ENCODE peak calls at places on chromosome 20, in nine cellular contexts. One of them, this sample, is unnamed.

GRCh38 chr20:58998656-58999055 is 8.4 kb downstream of the CTSZ start:
- DNase-seq in mammary epithelial cell: no peak
- DNase-seq in left lung: no peak
- DNase-seq in ovary: no peak
- DNase-seq in Panc1: no peak
- DNase-seq in dorsolateral prefrontal cortex: no peak
- DNase-seq in left ventricle myocardium inferior: no peak
- DNase-seq in IMR-90: no peak
- DNase-seq in sigmoid colon: peak; percentile 41
- DNase-seq in this sample: no peak

GRCh38 chr20:58099956-58100730 is 128.3 kb downstream of the ANKRD60 start:
- DNase-seq in mammary epithelial cell: no peak
- DNase-seq in left lung: no peak
- DNase-seq in ovary: no peak
- DNase-seq in Panc1: no peak
- DNase-seq in dorsolateral prefrontal cortex: no peak
- DNase-seq in left ventricle myocardium inferior: no peak
- DNase-seq in IMR-90: no peak
- DNase-seq in sigmoid colon: no peak
- DNase-seq in this sample: no peak

GRCh38 chr20:37567331-37567665 is 39.6 kb upstream of the BLCAP start:
- DNase-seq in mammary epithelial cell: no peak
- DNase-seq in left lung: no peak
- DNase-seq in ovary: no peak
- DNase-seq in Panc1: no peak
- DNase-seq in dorsolateral prefrontal cortex: peak; percentile 5
- DNase-seq in left ventricle myocardium inferior: no peak
- DNase-seq in IMR-90: no peak
- DNase-seq in sigmoid colon: no peak
- DNase-seq in this sample: no peak

GRCh38 chr20:45308078-45308778 is at the start of gene MATN4:
- DNase-seq in mammary epithelial cell: no peak
- DNase-seq in left lung: no peak
- DNase-seq in ovary: no peak
- DNase-seq in Panc1: no peak
- DNase-seq in dorsolateral prefrontal cortex: no peak
- DNase-seq in left ventricle myocardium inferior: no peak
- DNase-seq in IMR-90: no peak
- DNase-seq in sigmoid colon: no peak
- DNase-seq in this sample: peak; percentile 30

GRCh38 chr20:53291548-53291947 is 302.1 kb downstream of the ZNF217 start:
- DNase-seq in mammary epithelial cell: no peak
- DNase-seq in left lung: no peak
- DNase-seq in ovary: no peak
- DNase-seq in Panc1: no peak
- DNase-seq in dorsolateral prefrontal cortex: no peak
- DNase-seq in left ventricle myocardium inferior: no peak
- DNase-seq in IMR-90: no peak
- DNase-seq in sigmoid colon: no peak
- DNase-seq in this sample: no peak

GRCh38 chr20:33209789-33210188 is 7.4 kb upstream of the BPIFA3 start:
- DNase-seq in mammary epithelial cell: peak; percentile 47
- DNase-seq in left lung: peak; percentile 63
- DNase-seq in ovary: peak; percentile 59
- DNase-seq in Panc1: no peak
- DNase-seq in dorsolateral prefrontal cortex: peak; percentile 52
- DNase-seq in left ventricle myocardium inferior: peak; percentile 47
- DNase-seq in IMR-90: peak; percentile 52
- DNase-seq in sigmoid colon: no peak
- DNase-seq in this sample: peak; percentile 75

GRCh38 chr20:25120920-25121319 is 39.0 kb upstream of the VSX1 start:
- DNase-seq in mammary epithelial cell: no peak
- DNase-seq in left lung: no peak
- DNase-seq in ovary: no peak
- DNase-seq in Panc1: no peak
- DNase-seq in dorsolateral prefrontal cortex: no peak
- DNase-seq in left ventricle myocardium inferior: no peak
- DNase-seq in IMR-90: no peak
- DNase-seq in sigmoid colon: no peak
- DNase-seq in this sample: no peak

GRCh38 chr20:43046946-43047345 is 142.8 kb downstream of the PTPRT start:
- DNase-seq in mammary epithelial cell: no peak
- DNase-seq in left lung: no peak
- DNase-seq in ovary: no peak
- DNase-seq in Panc1: no peak
- DNase-seq in dorsolateral prefrontal cortex: no peak
- DNase-seq in left ventricle myocardium inferior: no peak
- DNase-seq in IMR-90: no peak
- DNase-seq in sigmoid colon: no peak
- DNase-seq in this sample: no peak

GRCh38 chr20:62136283-62137091 is 6.7 kb downstream of the PSMA7 start:
- DNase-seq in mammary epithelial cell: peak; percentile 43
- DNase-seq in left lung: no peak
- DNase-seq in ovary: peak; percentile 77
- DNase-seq in Panc1: no peak
- DNase-seq in dorsolateral prefrontal cortex: peak; percentile 66
- DNase-seq in left ventricle myocardium inferior: peak; percentile 66
- DNase-seq in IMR-90: peak; percentile 68
- DNase-seq in sigmoid colon: no peak
- DNase-seq in this sample: peak; percentile 66

GRCh38 chr20:39823239-39823638 is 861.1 kb downstream of the DHX35 start:
- DNase-seq in mammary epithelial cell: peak; percentile 44
- DNase-seq in left lung: no peak
- DNase-seq in ovary: peak; percentile 33
- DNase-seq in Panc1: no peak
- DNase-seq in dorsolateral prefrontal cortex: no peak
- DNase-seq in left ventricle myocardium inferior: no peak
- DNase-seq in IMR-90: peak; percentile 58
- DNase-seq in sigmoid colon: no peak
- DNase-seq in this sample: peak; percentile 67

GRCh38 chr20:61663521-61664425 is 401.9 kb downstream of the TAF4 start:
- DNase-seq in mammary epithelial cell: no peak
- DNase-seq in left lung: no peak
- DNase-seq in ovary: no peak
- DNase-seq in Panc1: no peak
- DNase-seq in dorsolateral prefrontal cortex: no peak
- DNase-seq in left ventricle myocardium inferior: no peak
- DNase-seq in IMR-90: no peak
- DNase-seq in sigmoid colon: no peak
- DNase-seq in this sample: no peak

GRCh38 chr20:39630215-39630614 is 668.1 kb downstream of the DHX35 start:
- DNase-seq in mammary epithelial cell: no peak
- DNase-seq in left lung: no peak
- DNase-seq in ovary: no peak
- DNase-seq in Panc1: no peak
- DNase-seq in dorsolateral prefrontal cortex: no peak
- DNase-seq in left ventricle myocardium inferior: no peak
- DNase-seq in IMR-90: no peak
- DNase-seq in sigmoid colon: no peak
- DNase-seq in this sample: no peak

GRCh38 chr20:32067234-32067821 is 15.3 kb downstream of the HCK start:
- DNase-seq in mammary epithelial cell: peak; percentile 14
- DNase-seq in left lung: no peak
- DNase-seq in ovary: no peak
- DNase-seq in Panc1: no peak
- DNase-seq in dorsolateral prefrontal cortex: no peak
- DNase-seq in left ventricle myocardium inferior: no peak
- DNase-seq in IMR-90: peak; percentile 89
- DNase-seq in sigmoid colon: no peak
- DNase-seq in this sample: peak; percentile 90

GRCh38 chr20:57501461-57502330 is 23.2 kb downstream of the CTCFL start:
- DNase-seq in mammary epithelial cell: no peak
- DNase-seq in left lung: no peak
- DNase-seq in ovary: no peak
- DNase-seq in Panc1: no peak
- DNase-seq in dorsolateral prefrontal cortex: no peak
- DNase-seq in left ventricle myocardium inferior: no peak
- DNase-seq in IMR-90: no peak
- DNase-seq in sigmoid colon: no peak
- DNase-seq in this sample: no peak

GRCh38 chr20:37946946-37947345 is 44.0 kb downstream of the VSTM2L start:
- DNase-seq in mammary epithelial cell: no peak
- DNase-seq in left lung: no peak
- DNase-seq in ovary: no peak
- DNase-seq in Panc1: no peak
- DNase-seq in dorsolateral prefrontal cortex: no peak
- DNase-seq in left ventricle myocardium inferior: no peak
- DNase-seq in IMR-90: no peak
- DNase-seq in sigmoid colon: no peak
- DNase-seq in this sample: no peak

DNA sequence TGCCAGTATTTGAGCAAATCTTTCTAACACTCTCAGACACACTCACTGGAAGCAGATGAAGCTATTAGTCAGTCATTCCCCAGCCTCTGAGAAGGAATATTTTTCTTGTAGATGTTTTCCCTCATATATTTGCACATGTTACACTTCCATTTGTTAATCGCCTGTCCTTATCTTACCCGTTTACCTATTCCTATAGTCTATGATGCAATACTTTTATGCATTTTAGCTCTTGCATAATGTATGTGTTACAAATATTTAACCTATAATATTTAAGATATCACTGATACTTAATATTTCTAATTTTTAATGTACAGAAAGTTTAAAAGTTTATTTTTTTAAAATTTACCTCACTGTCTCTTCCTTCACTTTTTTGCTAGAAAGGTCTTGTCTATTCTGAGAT is 71.9 kb downstream of the PCSK2 start:
- DNase-seq in mammary epithelial cell: no peak
- DNase-seq in left lung: no peak
- DNase-seq in ovary: no peak
- DNase-seq in Panc1: no peak
- DNase-seq in dorsolateral prefrontal cortex: no peak
- DNase-seq in left ventricle myocardium inferior: no peak
- DNase-seq in IMR-90: no peak
- DNase-seq in sigmoid colon: no peak
- DNase-seq in this sample: no peak
- H3K4me3 ChIP-seq in mammary epithelial cell: no peak overlapping the region
- H3K4me3 ChIP-seq in left lung: no peak overlapping the region
- H3K4me3 ChIP-seq in ovary: no peak overlapping the region
- H3K4me3 ChIP-seq in Panc1: no peak overlapping the region
- H3K4me3 ChIP-seq in dorsolateral prefrontal cortex: no peak overlapping the region
- H3K4me3 ChIP-seq in left ventricle myocardium inferior: no peak overlapping the region
- H3K4me3 ChIP-seq in IMR-90: no peak overlapping the region
- H3K4me3 ChIP-seq in sigmoid colon: no peak overlapping the region
- H3K4me3 ChIP-seq in this sample: no peak overlapping the region

GRCh38 chr20:18272451-18272850 is 15.9 kb upstream of the ZNF133 start:
- DNase-seq in mammary epithelial cell: no peak
- DNase-seq in left lung: no peak
- DNase-seq in ovary: no peak
- DNase-seq in Panc1: no peak
- DNase-seq in dorsolateral prefrontal cortex: no peak
- DNase-seq in left ventricle myocardium inferior: peak; percentile 41
- DNase-seq in IMR-90: no peak
- DNase-seq in sigmoid colon: no peak
- DNase-seq in this sample: peak; percentile 78
- TF ChIP-seq CTCF in mammary epithelial cell: no peak
- TF ChIP-seq CTCF in left lung: no peak
- TF ChIP-seq CTCF in ovary: no peak
- TF ChIP-seq CTCF in Panc1: no peak
- TF ChIP-seq CTCF in dorsolateral prefrontal cortex: no peak
- TF ChIP-seq CTCF in left ventricle myocardium inferior: peak; percentile 27
- TF ChIP-seq CTCF in IMR-90: no peak
- TF ChIP-seq CTCF in sigmoid colon: no peak
- TF ChIP-seq CTCF in this sample: peak; percentile 8

DNA sequence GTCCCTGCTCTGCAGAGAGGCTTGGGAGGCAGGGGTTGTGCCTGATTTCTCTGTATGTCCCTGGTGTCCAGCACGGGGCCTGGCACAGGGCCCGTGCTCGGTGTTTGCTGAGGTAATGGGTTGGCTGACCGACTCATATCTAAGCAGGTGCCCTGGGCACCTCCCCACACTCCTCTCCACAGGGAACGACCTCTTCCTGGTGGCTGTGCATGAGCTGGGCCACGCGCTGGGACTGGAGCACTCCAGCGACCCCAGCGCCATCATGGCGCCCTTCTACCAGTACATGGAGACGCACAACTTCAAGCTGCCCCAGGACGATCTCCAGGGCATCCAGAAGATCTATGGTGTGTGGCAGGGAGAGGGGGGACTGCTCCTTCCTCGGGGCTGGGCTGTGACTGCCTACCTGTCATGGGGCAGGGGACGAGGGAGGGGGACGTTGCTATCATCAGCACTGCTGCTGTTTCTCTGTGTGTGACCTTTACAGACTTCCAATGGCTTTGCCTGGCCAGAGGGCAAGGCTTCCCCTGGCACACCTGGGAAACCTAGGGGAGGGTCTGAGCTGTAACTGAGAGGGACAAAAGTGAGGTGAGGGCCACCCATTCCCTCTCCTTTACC is 14.2 kb downstream of the MMP24OS start:
- DNase-seq in mammary epithelial cell: no peak
- DNase-seq in left lung: peak; percentile 68
- DNase-seq in ovary: no peak
- DNase-seq in Panc1: no peak
- DNase-seq in dorsolateral prefrontal cortex: no peak
- DNase-seq in left ventricle myocardium inferior: peak; percentile 47
- DNase-seq in IMR-90: no peak
- DNase-seq in sigmoid colon: no peak
- DNase-seq in this sample: no peak
- H3K4me3 ChIP-seq in mammary epithelial cell: no peak overlapping the region
- H3K4me3 ChIP-seq in left lung: peak overlapping the region; percentile 22
- H3K4me3 ChIP-seq in ovary: no peak overlapping the region
- H3K4me3 ChIP-seq in Panc1: no peak overlapping the region
- H3K4me3 ChIP-seq in dorsolateral prefrontal cortex: no peak overlapping the region
- H3K4me3 ChIP-seq in left ventricle myocardium inferior: no peak overlapping the region
- H3K4me3 ChIP-seq in IMR-90: no peak overlapping the region
- H3K4me3 ChIP-seq in sigmoid colon: no peak overlapping the region
- H3K4me3 ChIP-seq in this sample: no peak overlapping the region

DNA sequence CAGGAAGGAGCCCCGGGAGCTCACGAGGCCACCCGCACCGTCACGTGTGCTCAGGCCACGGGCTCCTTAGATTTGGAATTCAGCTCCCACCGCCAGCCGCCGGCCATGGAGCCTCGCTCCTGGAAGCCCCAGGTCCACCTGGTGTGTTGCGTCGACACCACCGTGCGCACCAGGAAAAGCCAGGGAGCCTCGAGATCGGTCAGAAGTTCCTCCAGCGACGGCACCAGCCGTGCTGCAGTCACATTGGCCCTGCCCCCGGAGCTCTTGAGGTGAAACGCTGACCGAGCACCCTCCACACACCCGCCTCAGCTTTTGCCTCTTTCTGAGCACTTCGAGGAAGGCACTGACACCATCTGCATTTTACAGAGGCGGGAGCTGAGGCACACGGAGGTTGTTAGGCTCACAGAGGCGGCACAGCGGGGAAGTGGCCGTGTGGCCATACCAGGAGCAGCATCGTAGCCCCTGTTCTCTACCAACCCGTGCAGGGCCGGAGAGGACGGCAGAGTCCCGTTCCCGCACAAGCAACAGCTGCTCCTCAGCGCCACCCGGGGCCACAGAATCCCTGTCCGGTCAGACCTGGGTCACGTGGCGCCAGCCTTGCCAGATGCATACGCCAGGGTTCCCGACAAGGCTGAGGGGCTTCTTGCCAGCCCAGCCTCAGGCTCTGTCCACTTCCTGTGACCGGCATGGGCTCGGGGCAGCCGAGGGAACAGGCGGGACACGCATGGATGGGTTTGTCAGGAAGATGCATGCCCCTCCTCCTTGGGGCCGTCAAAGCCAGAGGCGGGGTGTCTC is 7.6 kb downstream of the NKAIN4 start:
- DNase-seq in mammary epithelial cell: no peak
- DNase-seq in left lung: no peak
- DNase-seq in ovary: no peak
- DNase-seq in Panc1: no peak
- DNase-seq in dorsolateral prefrontal cortex: peak; percentile 32
- DNase-seq in left ventricle myocardium inferior: no peak
- DNase-seq in IMR-90: no peak
- DNase-seq in sigmoid colon: no peak
- DNase-seq in this sample: no peak
- TF ChIP-seq CTCF in mammary epithelial cell: no peak
- TF ChIP-seq CTCF in left lung: no peak
- TF ChIP-seq CTCF in ovary: no peak
- TF ChIP-seq CTCF in Panc1: no peak
- TF ChIP-seq CTCF in dorsolateral prefrontal cortex: no peak
- TF ChIP-seq CTCF in left ventricle myocardium inferior: no peak
- TF ChIP-seq CTCF in IMR-90: no peak
- TF ChIP-seq CTCF in sigmoid colon: no peak
- TF ChIP-seq CTCF in this sample: no peak